ENCODE peak calls at places on chromosomes 1 and 21, in four cellular contexts. One of them, this sample, is unnamed.

GRCh38 chr1:45516465-45516864 is 5.2 kb downstream of the PRDX1 start:
- DNase-seq in HFF-Myc: no peak
- DNase-seq in WERI-Rb-1: no peak
- DNase-seq in hepatocyte: no peak
- DNase-seq in this sample: no peak

GRCh38 chr1:43573066-43573799 is 42.5 kb downstream of the PTPRF start:
- DNase-seq in HFF-Myc: peak; percentile 56
- DNase-seq in WERI-Rb-1: no peak
- DNase-seq in hepatocyte: no peak
- DNase-seq in this sample: peak; percentile 86

GRCh38 chr1:147570907-147571306 is 29.6 kb downstream of the BCL9 start:
- DNase-seq in WERI-Rb-1: no peak
- DNase-seq in hepatocyte: no peak
- DNase-seq in HFF-Myc: no peak
- DNase-seq in this sample: no peak

GRCh38 chr1:222167896-222168295 is 380.0 kb downstream of the HHIPL2 start:
- DNase-seq in HFF-Myc: no peak
- DNase-seq in WERI-Rb-1: no peak
- DNase-seq in hepatocyte: no peak
- DNase-seq in this sample: peak; percentile 30

GRCh38 chr1:29260531-29260930 is 24.2 kb downstream of the PTPRU start:
- DNase-seq in HFF-Myc: no peak
- DNase-seq in WERI-Rb-1: no peak
- DNase-seq in hepatocyte: no peak
- DNase-seq in this sample: no peak

GRCh38 chr1:152884085-152884484 is 6.0 kb downstream of the SMCP start:
- DNase-seq in HFF-Myc: no peak
- DNase-seq in hepatocyte: no peak
- DNase-seq in WERI-Rb-1: no peak
- DNase-seq in this sample: no peak

GRCh38 chr1:91697322-91698260 is 188.4 kb downstream of the TGFBR3 start:
- DNase-seq in HFF-Myc: no peak
- DNase-seq in hepatocyte: no peak
- DNase-seq in WERI-Rb-1: no peak
- DNase-seq in this sample: peak; percentile 22

GRCh38 chr1:59285691-59286090 is 11.2 kb upstream of the FGGY start:
- DNase-seq in hepatocyte: no peak
- DNase-seq in WERI-Rb-1: no peak
- DNase-seq in HFF-Myc: no peak
- DNase-seq in this sample: no peak

GRCh38 chr1:221816899-221817298 is 75.0 kb upstream of the DUSP10 start:
- DNase-seq in WERI-Rb-1: no peak
- DNase-seq in HFF-Myc: peak; percentile 35
- DNase-seq in hepatocyte: no peak
- DNase-seq in this sample: peak; percentile 92

GRCh38 chr1:155934933-155935590 is 849 bp upstream of the KHDC4 start:
- DNase-seq in hepatocyte: no peak
- DNase-seq in WERI-Rb-1: peak; percentile 61
- DNase-seq in HFF-Myc: no peak
- DNase-seq in this sample: no peak

GRCh38 chr1:59752556-59753412 is 62.0 kb upstream of the HOOK1 start:
- DNase-seq in HFF-Myc: no peak
- DNase-seq in hepatocyte: no peak
- DNase-seq in WERI-Rb-1: no peak
- DNase-seq in this sample: no peak

GRCh38 chr1:201125805-201126204 is 1.2 kb downstream of the ASCL5 start:
- DNase-seq in hepatocyte: no peak
- DNase-seq in HFF-Myc: no peak
- DNase-seq in WERI-Rb-1: no peak
- DNase-seq in this sample: no peak

GRCh38 chr1:93180723-93181613 is at the start of gene CCDC18:
- DNase-seq in WERI-Rb-1: no peak
- DNase-seq in hepatocyte: no peak
- DNase-seq in HFF-Myc: no peak
- DNase-seq in this sample: no peak

GRCh38 chr1:43585596-43585995 is 54.9 kb downstream of the PTPRF start:
- DNase-seq in HFF-Myc: no peak
- DNase-seq in hepatocyte: no peak
- DNase-seq in WERI-Rb-1: no peak
- DNase-seq in this sample: no peak

GRCh38 chr1:150366416-150367296 is 2.7 kb downstream of the RPRD2 start:
- DNase-seq in hepatocyte: no peak
- DNase-seq in HFF-Myc: no peak
- DNase-seq in WERI-Rb-1: no peak
- DNase-seq in this sample: peak; percentile 18

GRCh38 chr1:15090373-15090772 is 63.2 kb upstream of the TMEM51 start:
- DNase-seq in hepatocyte: peak; percentile 91
- DNase-seq in WERI-Rb-1: no peak
- DNase-seq in HFF-Myc: no peak
- DNase-seq in this sample: no peak

GRCh38 chr1:39969531-39970270 is 14.8 kb downstream of the MFSD2A start:
- DNase-seq in hepatocyte: no peak
- DNase-seq in WERI-Rb-1: no peak
- DNase-seq in HFF-Myc: no peak
- DNase-seq in this sample: no peak

GRCh38 chr21:41482980-41483379 is 25.0 kb downstream of the TMPRSS2 start:
- DNase-seq in hepatocyte: no peak
- DNase-seq in WERI-Rb-1: no peak
- DNase-seq in HFF-Myc: no peak
- DNase-seq in this sample: no peak

GRCh38 chr1:170695955-170696590 is 32.1 kb downstream of the PRRX1 start:
- DNase-seq in hepatocyte: no peak
- DNase-seq in WERI-Rb-1: no peak
- DNase-seq in HFF-Myc: no peak
- DNase-seq in this sample: no peak

GRCh38 chr1:5404412-5405203 is 587.6 kb downstream of the NPHP4 start:
- DNase-seq in WERI-Rb-1: no peak
- DNase-seq in HFF-Myc: no peak
- DNase-seq in hepatocyte: no peak
- DNase-seq in this sample: no peak

GRCh38 chr1:33709780-33710713 is 153.8 kb upstream of the HMGB4 start:
- DNase-seq in HFF-Myc: no peak
- DNase-seq in hepatocyte: no peak
- DNase-seq in WERI-Rb-1: no peak
- DNase-seq in this sample: peak; percentile 5

GRCh38 chr1:18352640-18353245 is 128.0 kb upstream of the KLHDC7A start:
- DNase-seq in hepatocyte: no peak
- DNase-seq in WERI-Rb-1: peak; percentile 35
- DNase-seq in HFF-Myc: no peak
- DNase-seq in this sample: no peak

GRCh38 chr21:25967566-25968438 is 202.8 kb downstream of the APP start:
- DNase-seq in HFF-Myc: no peak
- DNase-seq in hepatocyte: no peak
- DNase-seq in WERI-Rb-1: no peak
- DNase-seq in this sample: no peak

GRCh38 chr21:39314155-39315027 is 959 bp upstream of the BRWD1 start:
- DNase-seq in WERI-Rb-1: no peak
- DNase-seq in HFF-Myc: no peak
- DNase-seq in hepatocyte: peak; percentile 73
- DNase-seq in this sample: peak; percentile 75

GRCh38 chr21:21200103-21200938 is 202.1 kb downstream of the NCAM2 start:
- DNase-seq in HFF-Myc: peak; percentile 87
- DNase-seq in hepatocyte: peak; percentile 62
- DNase-seq in WERI-Rb-1: no peak
- DNase-seq in this sample: peak; percentile 98

GRCh38 chr1:47624531-47624930 is 186.7 kb downstream of the FOXD2 start:
- DNase-seq in HFF-Myc: no peak
- DNase-seq in hepatocyte: peak; percentile 68
- DNase-seq in WERI-Rb-1: peak; percentile 64
- DNase-seq in this sample: no peak

GRCh38 chr1:118927421-118927820 is 60.7 kb downstream of the TBX15 start:
- DNase-seq in HFF-Myc: no peak
- DNase-seq in hepatocyte: no peak
- DNase-seq in WERI-Rb-1: no peak
- DNase-seq in this sample: no peak

GRCh38 chr21:46226920-46227599 is 1.5 kb downstream of the LSS start:
- DNase-seq in hepatocyte: peak; percentile 36
- DNase-seq in HFF-Myc: no peak
- DNase-seq in WERI-Rb-1: no peak
- DNase-seq in this sample: peak; percentile 21

GRCh38 chr1:217776693-217777092 is 145.5 kb downstream of the SPATA17 start:
- DNase-seq in HFF-Myc: no peak
- DNase-seq in hepatocyte: no peak
- DNase-seq in WERI-Rb-1: no peak
- DNase-seq in this sample: no peak

GRCh38 chr1:8448906-8449661 is 131.2 kb downstream of the SLC45A1 start:
- DNase-seq in hepatocyte: no peak
- DNase-seq in HFF-Myc: no peak
- DNase-seq in WERI-Rb-1: no peak
- DNase-seq in this sample: peak; percentile 42

GRCh38 chr21:20187028-20187427 is 811.2 kb upstream of the NCAM2 start:
- DNase-seq in hepatocyte: no peak
- DNase-seq in HFF-Myc: no peak
- DNase-seq in WERI-Rb-1: no peak
- DNase-seq in this sample: no peak

GRCh38 chr1:201542166-201543045 is 3.5 kb downstream of the NAV1 start:
- DNase-seq in WERI-Rb-1: no peak
- DNase-seq in hepatocyte: no peak
- DNase-seq in HFF-Myc: no peak
- DNase-seq in this sample: peak; percentile 78

GRCh38 chr21:36691539-36692124 is 7.3 kb upstream of the SIM2 start:
- DNase-seq in WERI-Rb-1: no peak
- DNase-seq in hepatocyte: no peak
- DNase-seq in HFF-Myc: no peak
- DNase-seq in this sample: no peak

GRCh38 chr1:86774305-86775304 is 70.2 kb downstream of the SH3GLB1 start:
- DNase-seq in HFF-Myc: peak; percentile 70
- DNase-seq in hepatocyte: peak; percentile 84
- DNase-seq in WERI-Rb-1: peak; percentile 88
- DNase-seq in this sample: peak; percentile 52

GRCh38 chr1:10060311-10061100 is 27.7 kb downstream of the UBE4B start:
- DNase-seq in WERI-Rb-1: no peak
- DNase-seq in hepatocyte: no peak
- DNase-seq in HFF-Myc: no peak
- DNase-seq in this sample: no peak

GRCh38 chr21:41642399-41642798 is 124.5 kb downstream of the RIPK4 start:
- DNase-seq in hepatocyte: no peak
- DNase-seq in WERI-Rb-1: no peak
- DNase-seq in HFF-Myc: no peak
- DNase-seq in this sample: peak; percentile 77

GRCh38 chr21:45076245-45076661 is 1.9 kb downstream of the ADARB1 start:
- DNase-seq in hepatocyte: no peak
- DNase-seq in HFF-Myc: no peak
- DNase-seq in WERI-Rb-1: no peak
- DNase-seq in this sample: peak; percentile 12

GRCh38 chr1:192609110-192610079 is 26.6 kb upstream of the RGS13 start:
- DNase-seq in hepatocyte: no peak
- DNase-seq in HFF-Myc: no peak
- DNase-seq in WERI-Rb-1: no peak
- DNase-seq in this sample: no peak
- H3K4me3 ChIP-seq in hepatocyte: no peak overlapping the region
- H3K4me3 ChIP-seq in HFF-Myc: no peak overlapping the region
- H3K4me3 ChIP-seq in WERI-Rb-1: no peak overlapping the region
- H3K4me3 ChIP-seq in this sample: no peak overlapping the region

GRCh38 chr1:230400007-230400344 is 26.2 kb downstream of the PGBD5 start:
- DNase-seq in hepatocyte: no peak
- DNase-seq in WERI-Rb-1: no peak
- DNase-seq in HFF-Myc: no peak
- DNase-seq in this sample: no peak

GRCh38 chr1:230401763-230402294 is 24.3 kb downstream of the PGBD5 start:
- DNase-seq in HFF-Myc: no peak
- DNase-seq in WERI-Rb-1: no peak
- DNase-seq in hepatocyte: peak; percentile 58
- DNase-seq in this sample: no peak

GRCh38 chr1:230401096-230401495 is 25.0 kb downstream of the PGBD5 start:
- DNase-seq in hepatocyte: no peak
- DNase-seq in HFF-Myc: no peak
- DNase-seq in WERI-Rb-1: no peak
- DNase-seq in this sample: no peak

GRCh38 chr1:230398856-230399255 is 27.3 kb downstream of the PGBD5 start:
- DNase-seq in WERI-Rb-1: no peak
- DNase-seq in HFF-Myc: no peak
- DNase-seq in hepatocyte: no peak
- DNase-seq in this sample: no peak

GRCh38 chr1:230399321-230400006 is 26.7 kb downstream of the PGBD5 start:
- DNase-seq in WERI-Rb-1: no peak
- DNase-seq in hepatocyte: no peak
- DNase-seq in HFF-Myc: no peak
- DNase-seq in this sample: no peak
- H3K4me3 ChIP-seq in WERI-Rb-1: no peak overlapping the region
- H3K4me3 ChIP-seq in hepatocyte: no peak overlapping the region
- H3K4me3 ChIP-seq in HFF-Myc: no peak overlapping the region
- H3K4me3 ChIP-seq in this sample: no peak overlapping the region

GRCh38 chr21:17491716-17492414 is 21.0 kb upstream of the CXADR start:
- DNase-seq in HFF-Myc: peak; percentile 98
- DNase-seq in WERI-Rb-1: no peak
- DNase-seq in hepatocyte: peak; percentile 21
- DNase-seq in this sample: peak; percentile 99
- H3K4me3 ChIP-seq in HFF-Myc: no peak overlapping the region
- H3K4me3 ChIP-seq in WERI-Rb-1: no peak overlapping the region
- H3K4me3 ChIP-seq in hepatocyte: no peak overlapping the region
- H3K4me3 ChIP-seq in this sample: no peak overlapping the region

DNA sequence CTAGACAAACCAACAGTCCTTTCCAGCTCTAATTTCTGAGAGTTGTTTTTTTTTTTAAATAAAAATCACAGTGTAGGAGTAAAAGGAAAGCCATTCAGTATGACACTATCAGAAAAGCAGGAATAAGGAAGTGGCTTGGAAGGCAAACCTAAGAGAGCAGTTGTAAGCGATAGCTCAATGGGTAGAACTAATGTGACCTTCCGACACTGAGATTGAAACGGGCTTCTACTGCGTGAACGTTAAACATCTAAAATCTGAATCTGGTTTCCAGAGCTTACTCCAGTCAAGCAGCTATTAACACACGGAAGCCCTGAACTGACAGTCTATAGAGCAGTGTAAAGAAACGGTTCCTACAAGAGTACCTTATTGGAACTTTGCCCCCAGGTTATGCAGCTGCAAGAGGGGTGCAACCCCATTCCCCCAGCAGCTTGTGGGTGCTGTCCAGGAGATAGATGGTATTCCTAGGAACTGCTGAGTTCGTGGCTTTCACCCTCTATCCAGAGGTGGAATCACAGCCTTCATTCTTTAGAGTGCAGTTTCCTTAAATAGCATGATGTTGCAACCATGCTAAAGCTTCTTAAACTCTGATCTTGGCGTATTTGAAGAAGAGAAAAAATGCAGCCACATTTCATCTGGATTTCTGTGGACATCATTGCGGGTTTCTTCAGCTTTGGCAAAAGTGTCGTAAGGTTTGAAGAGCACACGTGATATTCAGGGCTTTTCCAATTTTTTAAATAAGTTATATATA is 3.3 kb upstream of the IRF2BP2 start:
- DNase-seq in WERI-Rb-1: no peak
- DNase-seq in HFF-Myc: no peak
- DNase-seq in hepatocyte: peak; percentile 66
- DNase-seq in this sample: peak; percentile 78
- H3K4me3 ChIP-seq in WERI-Rb-1: peak overlapping the region; percentile 82
- H3K4me3 ChIP-seq in HFF-Myc: peak overlapping the region; percentile 24
- H3K4me3 ChIP-seq in hepatocyte: no peak overlapping the region
- H3K4me3 ChIP-seq in this sample: peak overlapping the region; percentile 9